ENCODE peak calls at places on chromosomes 1 and 21, in six cellular contexts. I is Panc1, O is MM.1S, Q is K562, X is heart left ventricle, A is GM23248. C is an unnamed sample. For H3K36me3, the result is how much of the 10 kb centered on the place peaks cover.

GRCh38 chr1:30871276-30871871 is 37.2 kb downstream of the SDC3 start:
- DNase-seq in Q (no peak), X (no peak), I (no peak), A (no peak), O (no peak), C (no peak)

GRCh38 chr1:158002022-158002629 is 8.7 kb downstream of the KIRREL1 start:
- DNase-seq in I (no peak), X (no peak), A (peak), Q (no peak), O (no peak), C (no peak)

GRCh38 chr1:111334169-111334568 is 43.5 kb downstream of the CHIA start:
- DNase-seq in X (peak), Q (peak), I (no peak), A (peak), O (peak), C (peak)

GRCh38 chr1:178243119-178243518 is 149.2 kb downstream of the RASAL2 start:
- DNase-seq in Q (no peak), A (no peak), X (no peak), I (no peak), O (no peak), C (no peak)

GRCh38 chr1:181612100-181612499 is 128.8 kb downstream of the CACNA1E start:
- DNase-seq in I (no peak), Q (no peak), O (no peak), A (no peak), X (no peak), C (no peak)

GRCh38 chr1:76841460-76841859 is 25.8 kb upstream of the ST6GALNAC5 start:
- DNase-seq in A (no peak), Q (no peak), X (no peak), I (no peak), O (no peak), C (no peak)

GRCh38 chr1:39173995-39174380 is 30.5 kb upstream of the MACF1 start:
- DNase-seq in X (no peak), I (no peak), Q (no peak), A (no peak), O (no peak), C (no peak)

GRCh38 chr1:103529746-103530145 is 4.2 kb downstream of the RNPC3 start:
- DNase-seq in O (no peak), A (peak), I (no peak), Q (no peak), X (no peak), C (no peak)

GRCh38 chr1:74673351-74674111 is at the start of gene ERICH3:
- DNase-seq in A (peak), X (no peak), I (no peak), O (no peak), Q (no peak), C (no peak)

GRCh38 chr1:227886503-227886961 is 61.2 kb downstream of the WNT9A start:
- DNase-seq in Q (no peak), A (no peak), I (no peak), O (no peak), X (no peak), C (no peak)

GRCh38 chr1:199929556-199929955 is 98.0 kb upstream of the NR5A2 start:
- DNase-seq in A (peak), I (no peak), Q (no peak), X (no peak), O (no peak), C (no peak)

GRCh38 chr1:66801176-66801575 is at the start of gene INSL5:
- DNase-seq in X (no peak), O (no peak), Q (no peak), A (no peak), I (no peak), C (no peak)

GRCh38 chr1:43381609-43382008 is 8.0 kb downstream of the MED8 start:
- DNase-seq in X (no peak), A (peak), O (no peak), I (no peak), Q (no peak), C (no peak)

GRCh38 chr1:94974224-94974623 is 47.3 kb upstream of the CNN3 start:
- DNase-seq in I (no peak), Q (no peak), A (peak), O (no peak), X (no peak), C (no peak)

GRCh38 chr1:230066466-230067404 is at the start of gene GALNT2:
- DNase-seq in A (peak), X (peak), I (no peak), O (peak), Q (peak), C (peak)
- H3K27ac ChIP-seq in A (peak), X (peak), I (peak), O (peak), Q (peak), C (peak)

DNA sequence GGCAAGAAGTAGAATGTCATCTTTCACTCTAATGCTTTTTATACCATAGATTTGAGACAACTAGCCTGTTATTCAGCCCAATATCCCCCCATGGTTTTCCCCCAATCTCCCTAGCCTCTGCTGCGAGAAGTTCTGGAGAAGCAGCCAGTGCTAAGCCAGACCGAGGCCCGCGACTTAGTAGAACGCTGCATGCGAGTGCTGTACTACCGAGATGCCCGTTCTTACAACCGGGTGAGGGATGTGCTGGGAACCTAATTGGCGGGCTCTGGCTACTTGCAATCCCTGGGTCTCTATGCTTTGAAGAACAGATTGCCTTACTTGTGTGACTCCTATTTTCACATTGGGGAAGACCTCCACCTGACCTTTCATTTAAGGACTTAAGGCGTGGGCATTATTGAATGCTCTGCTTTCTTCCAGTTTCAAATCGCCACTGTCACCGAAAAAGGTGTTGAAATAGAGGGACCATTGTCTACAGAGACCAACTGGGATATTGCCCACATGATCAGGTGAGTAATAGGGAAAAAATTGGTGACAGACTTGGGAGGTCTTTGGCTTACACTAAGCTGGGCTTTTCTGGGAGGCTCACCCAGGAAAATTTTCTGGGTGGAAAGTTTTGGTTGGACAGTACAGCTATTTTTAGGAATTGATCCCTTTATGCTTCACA is 1.9 kb downstream of the PSMB4 start:
- DNase-seq in I (no peak), Q (no peak), X (no peak), A (peak), O (no peak), C (no peak)
- H3K36me3 ChIP-seq in I (under half), Q (half or more), X (half or more), A (under half), O (under half), C (half or more)

GRCh38 chr1:81313289-81313688 is 487.4 kb upstream of the ADGRL2 start:
- DNase-seq in Q (no peak), A (no peak), I (no peak), O (no peak), X (no peak), C (no peak)
- H3K27ac ChIP-seq in Q (no peak), A (no peak), I (no peak), O (no peak), X (no peak), C (no peak)

GRCh38 chr21:38810826-38811164 is 5.1 kb downstream of the ETS2 start:
- DNase-seq in Q (no peak), I (no peak), O (no peak), X (no peak), A (no peak), C (no peak)
- H3K36me3 ChIP-seq in Q (half or more), I (under half), O (under half), X (half or more), A (under half), C (half or more)

GRCh38 chr1:186498695-186499389 is 37.9 kb upstream of the PDC start:
- DNase-seq in O (no peak), X (no peak), Q (no peak), A (peak), I (no peak), C (no peak)

GRCh38 chr1:186496452-186496851 is 35.5 kb upstream of the PDC start:
- DNase-seq in I (no peak), Q (no peak), O (no peak), X (no peak), A (no peak), C (no peak)

GRCh38 chr1:186497651-186498050 is 36.7 kb upstream of the PDC start:
- DNase-seq in X (no peak), I (no peak), Q (no peak), A (no peak), O (peak), C (no peak)

GRCh38 chr1:186499571-186499970 is 38.7 kb upstream of the PDC start:
- DNase-seq in I (no peak), X (no peak), A (no peak), Q (no peak), O (no peak), C (no peak)

DNA sequence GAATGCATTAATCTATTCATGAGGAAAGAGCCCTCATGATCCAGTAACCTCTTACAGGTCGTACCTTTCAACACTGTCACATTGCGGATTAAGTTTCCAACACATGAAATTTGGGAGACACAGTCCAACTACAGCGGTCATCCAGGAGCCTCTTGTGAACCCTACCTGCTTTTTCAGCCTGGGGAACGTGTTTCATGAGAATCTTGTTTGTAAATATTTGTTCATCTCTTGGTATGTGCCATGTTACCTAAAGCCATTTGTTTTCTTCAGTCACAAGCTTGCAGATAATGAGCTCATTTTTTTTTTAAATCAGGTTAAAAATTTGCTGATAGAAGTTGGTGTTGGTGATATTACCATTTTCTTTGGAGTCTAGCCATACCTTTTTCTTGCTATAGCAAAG is 37.2 kb upstream of the PDC start:
- DNase-seq in I (no peak), Q (no peak), A (no peak), O (no peak), X (no peak), C (no peak)
- H3K27ac ChIP-seq in I (no peak), Q (no peak), A (no peak), O (no peak), X (no peak), C (no peak)

GRCh38 chr1:234463749-234464148 is 15.2 kb downstream of the TARBP1 start:
- DNase-seq in Q (no peak), I (no peak), O (no peak), X (no peak), A (no peak), C (no peak)
- H3K36me3 ChIP-seq in Q (under half), I (under half), O (under half), X (half or more), A (under half), C (half or more)